ENCODE peak calls at places on chromosomes 1 and 21, in eight cellular contexts. J, Y, A, Q, R, H, I and D are unnamed samples.

GRCh38 chr1:89870998-89871397 is 50.2 kb downstream of the LRRC8D start:
- DNase-seq in R (no peak), Y (no peak), I (no peak), A (no peak), Q (no peak), J (no peak), H (no peak), D (no peak)

GRCh38 chr1:234584926-234585325 is 25.1 kb downstream of the IRF2BP2 start:
- DNase-seq in Y (no peak), R (no peak), J (no peak), H (no peak), A (no peak), I (no peak), Q (no peak), D (no peak)

GRCh38 chr1:117622726-117623125 is 16.9 kb downstream of the TENT5C start:
- DNase-seq in J (no peak), R (no peak), Y (no peak), H (no peak), I (no peak), A (no peak), Q (no peak), D (no peak)

GRCh38 chr1:8169364-8170058 is 143.4 kb upstream of the ERRFI1 start:
- DNase-seq in Y (peak; percentile 43), A (no peak), R (no peak), H (peak; percentile 55), J (no peak), I (peak; percentile 79), Q (peak; percentile 81), D (peak; percentile 57)

GRCh38 chr21:32612075-32612998 is at the start of gene CFAP298:
- DNase-seq in A (peak; percentile 88), R (peak; percentile 85), H (peak; percentile 83), I (peak; percentile 95), Y (peak; percentile 95), J (peak; percentile 74), Q (peak; percentile 89), D (peak; percentile 95)

GRCh38 chr21:16751705-16752104 is 761.1 kb upstream of the CXADR start:
- DNase-seq in Y (no peak), Q (no peak), R (no peak), H (no peak), A (no peak), J (no peak), I (peak; percentile 2), D (no peak)

GRCh38 chr1:93692983-93693591 is 11.4 kb upstream of the BCAR3 start:
- DNase-seq in R (no peak), Y (peak; percentile 66), Q (peak; percentile 97), I (peak; percentile 95), A (no peak), J (peak; percentile 50), H (no peak), D (peak; percentile 97)

GRCh38 chr1:205440476-205441317 is 15.1 kb downstream of the BLACAT1 start:
- DNase-seq in J (peak; percentile 62), Y (peak; percentile 64), A (peak; percentile 41), I (peak; percentile 93), R (peak; percentile 47), H (peak; percentile 77), Q (peak; percentile 90), D (peak; percentile 91)

GRCh38 chr1:56062625-56063024 is 516.7 kb downstream of the PLPP3 start:
- DNase-seq in A (no peak), Y (no peak), R (no peak), I (no peak), J (no peak), H (no peak), Q (no peak), D (no peak)

GRCh38 chr1:33805988-33806387 is 57.9 kb upstream of the HMGB4 start:
- DNase-seq in Q (no peak), J (no peak), Y (no peak), H (no peak), A (no peak), I (no peak), R (no peak), D (no peak)

GRCh38 chr1:199808110-199808870 is 219.2 kb upstream of the NR5A2 start:
- DNase-seq in H (no peak), R (no peak), Y (no peak), Q (peak; percentile 59), J (no peak), A (no peak), I (no peak), D (no peak)

GRCh38 chr1:39170731-39171375 is 33.6 kb upstream of the MACF1 start:
- DNase-seq in R (no peak), A (peak; percentile 36), Q (no peak), I (no peak), Y (no peak), H (no peak), J (no peak), D (no peak)

GRCh38 chr1:162136760-162137537 is 67.5 kb downstream of the NOS1AP start:
- DNase-seq in R (no peak), J (no peak), I (peak; percentile 91), Q (peak; percentile 91), Y (no peak), H (no peak), A (no peak), D (peak; percentile 83)

GRCh38 chr1:61082336-61083013 is at the start of gene NFIA:
- DNase-seq in I (peak; percentile 6), H (peak; percentile 67), J (no peak), Q (peak; percentile 68), Y (no peak), A (peak; percentile 76), R (no peak), D (peak; percentile 60)

GRCh38 chr1:244969355-244970235 is 105.3 kb upstream of the HNRNPU start:
- DNase-seq in I (peak; percentile 75), Q (peak; percentile 84), Y (peak; percentile 77), A (peak; percentile 70), J (peak; percentile 28), H (peak; percentile 72), R (peak; percentile 67), D (peak; percentile 72)

GRCh38 chr1:153648000-153648643 is 10.4 kb upstream of the SNAPIN start:
- DNase-seq in I (no peak), J (no peak), R (no peak), A (no peak), Q (no peak), H (no peak), Y (no peak), D (no peak)

GRCh38 chr1:108595510-108595909 is 35.6 kb downstream of the EEIG2 start:
- DNase-seq in I (no peak), J (no peak), H (no peak), Y (no peak), R (no peak), Q (no peak), A (no peak), D (no peak)